ENCODE peak calls at places on chromosomes 4 and X, in four cellular contexts. O is DMS 273 treated with DMSO at 0.1 percent for 48 hours, Y is tibial artery, A is brain microvascular endothelial cell. F is an unnamed sample.

GRCh38 chrX:134821370-134821769 is 163.1 kb upstream of the PLAC1 start:
- DNase-seq in O (no peak), Y (no peak), A (peak), F (peak)

GRCh38 chr4:187578103-187578502 is 417.5 kb upstream of the ZFP42 start:
- DNase-seq in O (no peak), Y (no peak), A (no peak), F (no peak)

GRCh38 chr4:77028241-77028640 is 47.5 kb downstream of the CCNI start:
- DNase-seq in O (no peak), Y (no peak), A (no peak), F (no peak)

GRCh38 chr4:147117400-147117799 is 171.7 kb upstream of the TTC29 start:
- DNase-seq in O (no peak), Y (no peak), A (no peak), F (no peak)

GRCh38 chr4:104064650-104065577 is 345.1 kb upstream of the TACR3 start:
- DNase-seq in O (no peak), Y (no peak), A (peak), F (peak)

GRCh38 chr4:147794787-147795413 is 63.0 kb downstream of the ARHGAP10 start:
- DNase-seq in O (no peak), Y (no peak), A (no peak), F (no peak)

GRCh38 chr4:106481801-106482200 is 113.2 kb upstream of the GIMD1 start:
- DNase-seq in O (no peak), Y (no peak), A (no peak), F (no peak)

GRCh38 chr4:61984260-61984909 is 784.3 kb downstream of the ADGRL3 start:
- DNase-seq in O (no peak), Y (no peak), A (no peak), F (no peak)

GRCh38 chrX:23383411-23383810 is 48.8 kb downstream of the PTCHD1 start:
- DNase-seq in O (no peak), Y (no peak), A (peak), F (peak)

GRCh38 chr4:185096032-185096653 is 46.9 kb upstream of the SLC25A4 start:
- DNase-seq in O (no peak), Y (no peak), A (peak), F (peak)

GRCh38 chr4:165861378-165861777 is 11.7 kb upstream of the TLL1 start:
- DNase-seq in O (no peak), Y (no peak), A (no peak), F (no peak)

GRCh38 chrX:45889471-45889870 is 655.8 kb downstream of the ZNF674 start:
- DNase-seq in O (no peak), Y (no peak), A (peak), F (peak)

GRCh38 chr4:10619220-10619619 is 65.3 kb downstream of the CLNK start:
- DNase-seq in O (peak), Y (no peak), A (peak), F (peak)

GRCh38 chrX:46569621-46570020 is 3.9 kb upstream of the CHST7 start:
- DNase-seq in O (no peak), Y (no peak), A (no peak), F (no peak)

GRCh38 chrX:46611658-46612362 is 38.2 kb downstream of the CHST7 start:
- DNase-seq in O (no peak), Y (no peak), A (no peak), F (no peak)

GRCh38 chr4:102554482-102554881 is 53.3 kb downstream of the NFKB1 start:
- DNase-seq in O (no peak), Y (no peak), A (peak), F (no peak)

GRCh38 chr4:56570041-56570440 is 64.5 kb downstream of the ARL9 start:
- DNase-seq in O (no peak), Y (no peak), A (peak), F (no peak)

GRCh38 chrX:74931214-74931613 is 6.0 kb upstream of the NEXMIF start:
- DNase-seq in O (no peak), Y (no peak), A (no peak), F (peak)

GRCh38 chr4:155906554-155907247 is 3.2 kb downstream of the TDO2 start:
- DNase-seq in O (peak), Y (no peak), A (peak), F (no peak)

GRCh38 chrX:41734530-41734929 is 10.5 kb downstream of the GPR82 start:
- DNase-seq in O (no peak), Y (no peak), A (peak), F (peak)

GRCh38 chr4:23909671-23910070 is 19.8 kb upstream of the PPARGC1A start:
- DNase-seq in O (no peak), Y (no peak), A (no peak), F (no peak)

GRCh38 chr4:6332042-6332668 is 62.5 kb downstream of the WFS1 start:
- DNase-seq in O (no peak), Y (no peak), A (peak), F (peak)

GRCh38 chr4:20075479-20075878 is 176.2 kb upstream of the SLIT2 start:
- DNase-seq in O (no peak), Y (no peak), A (no peak), F (peak)

GRCh38 chrX:10021461-10022272 is 54.5 kb downstream of the CLDN34 start:
- DNase-seq in O (no peak), Y (no peak), A (no peak), F (peak)

GRCh38 chr4:169342159-169342865 is 71.6 kb upstream of the SH3RF1 start:
- DNase-seq in O (no peak), Y (no peak), A (no peak), F (no peak)

GRCh38 chrX:115013705-115014104 is 3.7 kb downstream of the IL13RA2 start:
- DNase-seq in O (no peak), Y (no peak), A (no peak), F (peak)

GRCh38 chr4:157978680-157979361 is 194.0 kb downstream of the GASK1B start:
- DNase-seq in O (peak), Y (no peak), A (peak), F (peak)

GRCh38 chr4:30614771-30615170 is 105.4 kb upstream of the PCDH7 start:
- DNase-seq in O (no peak), Y (no peak), A (no peak), F (no peak)